ENCODE peak calls at places on chromosomes 13 and 19, in nine cellular contexts. N is stimulated activated CD4-positive, alpha-beta T cell treated with anti-CD3 and anti-CD28 coated beads, Interleukin-12 subunit alpha, Interleukin-12 subunit beta, amount 100 ng/mL, for 24 hours; S is ovary; C is AG08395; F is H54; Q is HCEC 1CT; U is kidney tubule cell; Z is T-helper 1 cell; P is smooth muscle cell of the brain vasculature. A is an unnamed sample.

GRCh38 chr19:4505570-4506448 is 12.5 kb downstream of the PLIN4 start:
- DNase-seq in N (no peak), S (no peak), C (no peak), F (no peak), Q (no peak), U (no peak), Z (no peak), P (no peak), A (no peak)

GRCh38 chr13:33004454-33004853 is 11.8 kb upstream of the KL start:
- DNase-seq in N (no peak), S (no peak), C (no peak), F (no peak), Q (no peak), U (no peak), Z (no peak), P (no peak), A (no peak)

GRCh38 chr19:13838943-13839192 is 38.1 kb upstream of the NANOS3 start:
- DNase-seq in N (no peak), S (no peak), C (no peak), F (no peak), Q (no peak), U (no peak), Z (no peak), P (no peak), A (no peak)

GRCh38 chr13:20161275-20161950 is 561 bp upstream of the GJA3 start:
- DNase-seq in N (peak; percentile 30), S (no peak), C (no peak), F (no peak), Q (no peak), U (no peak), Z (peak; percentile 37), P (no peak), A (no peak)

GRCh38 chr13:99654076-99654475 is 152.8 kb downstream of the TM9SF2 start:
- DNase-seq in N (no peak), S (no peak), C (no peak), F (no peak), Q (no peak), U (no peak), Z (no peak), P (no peak), A (no peak)

GRCh38 chr13:112072531-112073244 is 5.7 kb downstream of the SOX1 start:
- DNase-seq in N (no peak), S (no peak), C (no peak), F (no peak), Q (no peak), U (no peak), Z (no peak), P (no peak), A (no peak)

GRCh38 chr13:84481958-84482357 is 599.7 kb upstream of the SLITRK1 start:
- DNase-seq in N (no peak), S (no peak), C (no peak), F (no peak), Q (peak; percentile 87), U (no peak), Z (no peak), P (no peak), A (no peak)

GRCh38 chr19:6268382-6268771 is 11.4 kb downstream of the MLLT1 start:
- DNase-seq in N (no peak), S (no peak), C (no peak), F (no peak), Q (no peak), U (no peak), Z (no peak), P (no peak), A (no peak)

GRCh38 chr19:45171211-45171623 is 6.8 kb downstream of the TRAPPC6A start:
- DNase-seq in N (no peak), S (no peak), C (no peak), F (no peak), Q (no peak), U (no peak), Z (peak; percentile 38), P (no peak), A (no peak)

GRCh38 chr13:42136518-42136917 is 88.1 kb downstream of the DGKH start:
- DNase-seq in N (no peak), S (no peak), C (no peak), F (no peak), Q (no peak), U (no peak), Z (no peak), P (no peak), A (no peak)

GRCh38 chr19:17441241-17442135 is 7.0 kb downstream of the TMEM221 start:
- DNase-seq in N (no peak), S (no peak), C (peak; percentile 40), F (no peak), Q (no peak), U (peak; percentile 47), Z (no peak), P (no peak), A (peak; percentile 33)

GRCh38 chr13:48493851-48494250 is 39.0 kb downstream of the RCBTB2 start:
- DNase-seq in N (no peak), S (no peak), C (peak; percentile 33), F (no peak), Q (no peak), U (no peak), Z (no peak), P (no peak), A (no peak)

GRCh38 chr13:91105270-91105669 is 242.2 kb upstream of the MIR17HG start:
- DNase-seq in N (no peak), S (no peak), C (no peak), F (no peak), Q (no peak), U (no peak), Z (no peak), P (no peak), A (no peak)

GRCh38 chr13:40153516-40153915 is 498.1 kb downstream of the COG6 start:
- DNase-seq in N (no peak), S (no peak), C (no peak), F (no peak), Q (no peak), U (no peak), Z (no peak), P (no peak), A (no peak)

GRCh38 chr19:48351341-48351752 is 12.4 kb downstream of the TMEM143 start:
- DNase-seq in N (peak; percentile 82), S (peak; percentile 60), C (peak; percentile 68), F (peak; percentile 42), Q (peak; percentile 25), U (peak; percentile 46), Z (peak; percentile 74), P (no peak), A (peak; percentile 55)

GRCh38 chr19:34120846-34121639 is 51.3 kb upstream of the LSM14A start:
- DNase-seq in N (peak; percentile 48), S (no peak), C (peak; percentile 70), F (peak; percentile 45), Q (peak; percentile 55), U (peak; percentile 41), Z (peak; percentile 41), P (no peak), A (peak; percentile 37)

GRCh38 chr13:32647926-32648325 is 61.7 kb downstream of the PDS5B start:
- DNase-seq in N (no peak), S (no peak), C (no peak), F (no peak), Q (no peak), U (no peak), Z (no peak), P (no peak), A (no peak)

GRCh38 chr19:35153701-35154534 is 617 bp upstream of the FXYD5 start:
- DNase-seq in N (peak; percentile 77), S (peak; percentile 33), C (peak; percentile 60), F (no peak), Q (peak; percentile 48), U (peak; percentile 53), Z (peak; percentile 72), P (no peak), A (no peak)

GRCh38 chr13:27259831-27260230 is 8.5 kb downstream of the RPL21 start:
- DNase-seq in N (no peak), S (no peak), C (no peak), F (no peak), Q (no peak), U (no peak), Z (no peak), P (no peak), A (no peak)

GRCh38 chr13:49240017-49240416 is 7.7 kb upstream of the CDADC1 start:
- DNase-seq in N (no peak), S (no peak), C (peak; percentile 45), F (no peak), Q (peak; percentile 52), U (peak; percentile 34), Z (peak; percentile 26), P (no peak), A (peak; percentile 36)

GRCh38 chr13:28099396-28100148 is 804 bp downstream of the FLT3 start:
- DNase-seq in N (no peak), S (no peak), C (no peak), F (no peak), Q (no peak), U (no peak), Z (no peak), P (no peak), A (peak; percentile 50)

GRCh38 chr13:47976325-47976724 is 24.7 kb downstream of the SUCLA2 start:
- DNase-seq in N (no peak), S (no peak), C (no peak), F (no peak), Q (no peak), U (no peak), Z (no peak), P (no peak), A (no peak)

A was measured in cerebellar cortex.